ENCODE peak calls at places on chromosomes 12 and 14, in five cellular contexts. One of them, this sample, is unnamed.

GRCh38 chr12:55816876-55817351 is 610 bp downstream of the SARNP start:
- DNase-seq in PC-3: peak
- DNase-seq in caudate nucleus: no peak
- DNase-seq in stimulated activated CD8-positive, alpha-beta memory T cell treated with anti-CD3 and anti-CD28 coated beads, Interleukin-7, amount 100 ng/mL, for 1 hour: no peak
- DNase-seq in hypothalamus: no peak
- DNase-seq in this sample: no peak

GRCh38 chr12:56315256-56315625 is 547 bp downstream of the CNPY2 start:
- DNase-seq in hypothalamus: peak
- DNase-seq in stimulated activated CD8-positive, alpha-beta memory T cell treated with anti-CD3 and anti-CD28 coated beads, Interleukin-7, amount 100 ng/mL, for 1 hour: no peak
- DNase-seq in PC-3: no peak
- DNase-seq in caudate nucleus: peak
- DNase-seq in this sample: no peak

GRCh38 chr14:68749487-68750475 is 43.1 kb downstream of the ZFP36L1 start:
- DNase-seq in caudate nucleus: no peak
- DNase-seq in PC-3: no peak
- DNase-seq in hypothalamus: no peak
- DNase-seq in stimulated activated CD8-positive, alpha-beta memory T cell treated with anti-CD3 and anti-CD28 coated beads, Interleukin-7, amount 100 ng/mL, for 1 hour: no peak
- DNase-seq in this sample: no peak

GRCh38 chr12:69896653-69897381 is 71.8 kb downstream of the MYRFL start:
- DNase-seq in stimulated activated CD8-positive, alpha-beta memory T cell treated with anti-CD3 and anti-CD28 coated beads, Interleukin-7, amount 100 ng/mL, for 1 hour: no peak
- DNase-seq in hypothalamus: no peak
- DNase-seq in PC-3: no peak
- DNase-seq in caudate nucleus: no peak
- DNase-seq in this sample: no peak

GRCh38 chr12:10392394-10392930 is 2.6 kb upstream of the KLRK1 start:
- DNase-seq in stimulated activated CD8-positive, alpha-beta memory T cell treated with anti-CD3 and anti-CD28 coated beads, Interleukin-7, amount 100 ng/mL, for 1 hour: no peak
- DNase-seq in caudate nucleus: no peak
- DNase-seq in hypothalamus: no peak
- DNase-seq in PC-3: peak
- DNase-seq in this sample: no peak

GRCh38 chr14:58299665-58300202 is 1.4 kb downstream of the ARID4A start:
- DNase-seq in PC-3: peak
- DNase-seq in stimulated activated CD8-positive, alpha-beta memory T cell treated with anti-CD3 and anti-CD28 coated beads, Interleukin-7, amount 100 ng/mL, for 1 hour: no peak
- DNase-seq in caudate nucleus: no peak
- DNase-seq in hypothalamus: no peak
- DNase-seq in this sample: no peak

GRCh38 chr14:50964683-50965390 is 20.6 kb upstream of the PYGL start:
- DNase-seq in hypothalamus: no peak
- DNase-seq in stimulated activated CD8-positive, alpha-beta memory T cell treated with anti-CD3 and anti-CD28 coated beads, Interleukin-7, amount 100 ng/mL, for 1 hour: no peak
- DNase-seq in caudate nucleus: no peak
- DNase-seq in PC-3: peak
- DNase-seq in this sample: no peak

GRCh38 chr12:31896514-31897039 is 62.6 kb upstream of the RESF1 start:
- DNase-seq in PC-3: no peak
- DNase-seq in hypothalamus: no peak
- DNase-seq in stimulated activated CD8-positive, alpha-beta memory T cell treated with anti-CD3 and anti-CD28 coated beads, Interleukin-7, amount 100 ng/mL, for 1 hour: peak
- DNase-seq in caudate nucleus: no peak
- DNase-seq in this sample: no peak

GRCh38 chr14:94132285-94132887 is 3.0 kb upstream of the IFI27L2 start:
- DNase-seq in PC-3: peak
- DNase-seq in caudate nucleus: no peak
- DNase-seq in hypothalamus: no peak
- DNase-seq in stimulated activated CD8-positive, alpha-beta memory T cell treated with anti-CD3 and anti-CD28 coated beads, Interleukin-7, amount 100 ng/mL, for 1 hour: no peak
- DNase-seq in this sample: no peak

This sample was measured in occipital lobe.